ENCODE peak calls at places on chromosomes 11 and 22, in six cellular contexts. L is stomach, N is GM23338, Z is hepatocyte, T is IMR-90, Q is fibroblast of the aortic adventitia. O is an unnamed sample.

GRCh38 chr22:17085277-17086091 is 684 bp downstream of the IL17RA start:
- DNase-seq in Q (peak; percentile 4), Z (peak; percentile 56), T (no peak), N (peak; percentile 46), L (peak; percentile 47), O (no peak)

GRCh38 chr11:110433393-110434333 is 3.9 kb downstream of the FDX1 start:
- DNase-seq in Z (no peak), L (no peak), Q (peak; percentile 64), T (peak; percentile 42), N (peak; percentile 48), O (peak; percentile 57)

GRCh38 chr11:69842746-69843528 is 23.7 kb upstream of the FGF3 start:
- DNase-seq in Z (no peak), T (no peak), Q (no peak), N (peak; percentile 50), L (no peak), O (no peak)

GRCh38 chr22:17907731-17908051 is 116.7 kb downstream of the MICAL3 start:
- DNase-seq in N (no peak), Z (no peak), T (no peak), L (no peak), Q (no peak), O (no peak)

GRCh38 chr22:37259540-37260029 is 15.5 kb upstream of the RAC2 start:
- DNase-seq in L (no peak), Q (peak; percentile 75), N (peak; percentile 81), T (peak; percentile 61), Z (peak; percentile 75), O (peak; percentile 65)

GRCh38 chr11:127224276-127224675 is 223.7 kb upstream of the KIRREL3 start:
- DNase-seq in L (no peak), N (no peak), Z (no peak), T (no peak), Q (no peak), O (no peak)

GRCh38 chr11:69008774-69009440 is 4.1 kb downstream of the MRGPRF start:
- DNase-seq in L (peak; percentile 79), Q (peak; percentile 97), T (peak; percentile 99), N (no peak), Z (peak; percentile 95), O (peak; percentile 94)

GRCh38 chr11:94424662-94425061 is 23.4 kb upstream of the GPR83 start:
- DNase-seq in Q (peak; percentile 23), N (no peak), T (peak; percentile 41), L (no peak), Z (no peak), O (peak; percentile 45)

GRCh38 chr11:120413480-120413879 is 77.3 kb downstream of the ARHGEF12 start:
- DNase-seq in N (no peak), L (no peak), T (peak; percentile 85), Q (peak; percentile 80), Z (no peak), O (peak; percentile 61)

GRCh38 chr11:108025387-108026080 is 16.8 kb downstream of the CUL5 start:
- DNase-seq in N (peak; percentile 52), Q (no peak), T (peak; percentile 52), Z (no peak), L (no peak), O (no peak)

GRCh38 chr11:100857236-100858005 is 170.3 kb downstream of the ARHGAP42 start:
- DNase-seq in Q (peak; percentile 12), N (peak; percentile 60), T (peak; percentile 24), L (no peak), Z (no peak), O (no peak)

GRCh38 chr11:70400643-70401042 is 2.3 kb downstream of the CTTN start:
- DNase-seq in T (no peak), N (peak; percentile 63), Z (no peak), Q (no peak), L (no peak), O (no peak)

GRCh38 chr22:37485006-37485713 is 1.0 kb downstream of the MFNG start:
- DNase-seq in L (no peak), T (no peak), Z (no peak), Q (no peak), N (no peak), O (no peak)

GRCh38 chr11:60972182-60973030 is 926 bp downstream of the CD6 start:
- DNase-seq in Z (no peak), L (no peak), N (no peak), T (no peak), Q (no peak), O (no peak)

GRCh38 chr11:118605116-118605867 is 2.1 kb upstream of the PHLDB1 start:
- DNase-seq in N (peak; percentile 67), L (peak; percentile 45), T (peak; percentile 94), Q (peak; percentile 97), Z (peak; percentile 86), O (peak; percentile 97)

GRCh38 chr11:34274712-34275398 is 83.0 kb downstream of the ABTB2 start:
- DNase-seq in T (peak; percentile 98), Q (peak; percentile 100), L (peak; percentile 87), Z (peak; percentile 91), N (no peak), O (peak; percentile 98)

GRCh38 chr11:122246885-122247284 is 130.9 kb upstream of the BLID start:
- DNase-seq in Z (no peak), N (no peak), Q (no peak), T (peak; percentile 24), L (no peak), O (no peak)

GRCh38 chr11:1765871-1766718 is 2.4 kb upstream of the CTSD start:
- DNase-seq in T (no peak), Z (no peak), N (peak; percentile 78), L (no peak), Q (no peak), O (no peak)

GRCh38 chr11:100625041-100625440 is 62.0 kb upstream of the ARHGAP42 start:
- DNase-seq in N (no peak), Q (no peak), L (no peak), Z (no peak), T (no peak), O (peak; percentile 8)

GRCh38 chr11:129804012-129804411 is 11.6 kb upstream of the TMEM45B start:
- DNase-seq in L (no peak), Z (no peak), N (no peak), T (no peak), Q (no peak), O (no peak)

GRCh38 chr22:30877662-30878515 is 90.7 kb downstream of the MORC2 start:
- DNase-seq in T (no peak), L (no peak), Q (no peak), Z (no peak), N (no peak), O (no peak)

GRCh38 chr22:44802956-44803355 is 50.6 kb downstream of the ARHGAP8 start:
- DNase-seq in T (no peak), Q (no peak), L (no peak), Z (no peak), N (no peak), O (no peak)

GRCh38 chr11:104343578-104343977 is 179.6 kb upstream of the PDGFD start:
- DNase-seq in N (peak; percentile 64), Z (peak; percentile 18), L (no peak), T (peak; percentile 7), Q (no peak), O (peak; percentile 21)

GRCh38 chr11:71383461-71383860 is 64.7 kb downstream of the DHCR7 start:
- DNase-seq in L (no peak), N (no peak), Q (no peak), T (no peak), Z (no peak), O (no peak)

GRCh38 chr11:5992604-5993251 is 5.9 kb upstream of the OR52L1 start:
- DNase-seq in N (peak; percentile 65), Q (peak; percentile 29), T (peak; percentile 7), L (no peak), Z (peak; percentile 37), O (peak; percentile 23)

GRCh38 chr11:67504023-67504949 is 877 bp downstream of the PITPNM1 start:
- DNase-seq in N (peak; percentile 42), T (no peak), Z (peak; percentile 71), L (no peak), Q (no peak), O (peak; percentile 58)

GRCh38 chr11:88402192-88402715 is 64.7 kb upstream of the CTSC start:
- DNase-seq in Z (no peak), L (no peak), N (no peak), Q (peak; percentile 80), T (peak; percentile 90), O (peak; percentile 95)

GRCh38 chr11:35792148-35792845 is 129.7 kb downstream of the TRIM44 start:
- DNase-seq in Z (no peak), L (peak; percentile 30), T (no peak), Q (peak; percentile 28), N (no peak), O (no peak)

GRCh38 chr22:38872831-38873248 is 824 bp upstream of the CBX6 start:
- DNase-seq in Z (peak; percentile 71), T (peak; percentile 32), Q (peak; percentile 50), N (peak; percentile 75), L (peak; percentile 51), O (peak; percentile 59)

DNA sequence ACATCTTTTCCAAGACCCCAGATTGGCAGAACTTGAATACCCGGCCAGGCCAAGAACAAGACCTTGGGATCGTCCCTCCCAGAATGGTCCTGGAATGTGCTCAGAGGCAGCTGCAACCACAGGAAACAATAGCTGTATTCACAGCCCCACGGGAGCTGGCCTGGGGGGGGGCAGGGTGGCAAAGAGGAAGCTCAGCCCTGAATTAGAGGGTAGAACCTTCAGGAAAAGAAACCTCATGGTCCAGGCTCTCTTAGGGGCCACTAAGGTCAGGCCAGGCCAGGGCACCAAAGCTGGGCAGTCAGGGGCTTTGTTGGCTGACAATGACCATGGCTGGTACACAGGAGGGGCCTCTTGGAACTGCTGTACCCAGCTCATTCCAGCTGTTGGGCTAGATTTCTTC is 17.3 kb downstream of the RPL27A start:
- DNase-seq in L (no peak), Q (peak; percentile 63), Z (no peak), N (peak; percentile 69), T (peak; percentile 55), O (peak; percentile 77)
- H3K4me3 ChIP-seq in L (no peak overlapping the region), Q (no peak overlapping the region), Z (no peak overlapping the region), N (peak overlapping the region; percentile 29), T (no peak overlapping the region), O (no peak overlapping the region)

GRCh38 chr22:25555506-25556060 is 8.9 kb upstream of the GRK3 start:
- DNase-seq in T (no peak), L (no peak), N (no peak), Z (no peak), Q (no peak), O (no peak)
- TF ChIP-seq CTCF in T (no peak), L (no peak), N (no peak), Z (no peak), Q (no peak), O (no peak)

DNA sequence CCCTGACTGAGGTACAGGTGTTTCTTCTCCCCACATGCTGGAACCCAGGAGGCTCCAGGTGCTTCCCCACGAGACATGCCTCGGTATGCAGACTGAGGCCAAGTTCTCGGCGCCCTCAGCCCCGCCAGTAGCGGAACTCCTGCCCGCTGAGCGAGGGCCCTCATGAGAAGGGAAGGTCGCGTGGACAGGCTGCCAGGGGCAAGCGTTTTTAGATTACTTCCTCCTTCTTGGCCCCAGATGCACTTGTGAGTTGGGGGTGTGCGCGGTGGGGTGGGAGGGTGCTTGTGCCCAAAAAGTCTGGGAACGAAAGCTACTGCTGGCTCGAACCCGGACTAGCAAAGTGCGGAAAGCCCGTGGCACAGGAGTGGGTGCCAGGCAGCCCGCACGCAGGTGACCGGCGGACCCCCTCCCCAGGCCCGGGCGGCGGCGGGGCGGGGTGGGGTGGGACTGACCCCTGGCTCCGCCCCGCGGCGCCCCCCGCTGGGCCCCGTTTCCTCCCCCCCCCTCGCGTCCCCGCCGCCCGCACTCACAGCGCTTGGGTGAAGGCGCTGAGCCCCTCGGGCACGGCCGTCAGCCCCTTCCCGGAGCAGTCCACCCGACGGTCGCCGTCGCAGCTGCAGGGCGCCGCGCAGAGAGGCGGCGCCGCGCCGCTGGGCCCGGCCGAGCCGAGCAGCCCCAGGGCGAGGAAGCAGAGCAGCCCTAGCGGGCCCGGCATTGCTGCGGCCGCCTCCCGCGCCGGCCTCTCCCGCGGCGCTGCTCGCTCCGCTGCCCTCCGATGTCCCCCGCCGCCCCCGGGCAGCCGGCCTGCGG is 797 bp downstream of the LGR4 start:
- DNase-seq in L (peak; percentile 49), Q (no peak), Z (peak; percentile 71), T (no peak), N (peak; percentile 58), O (no peak)
- H3K4me3 ChIP-seq in L (peak overlapping the region; percentile 92), Q (peak overlapping the region; percentile 81), Z (peak overlapping the region; percentile 84), T (peak overlapping the region; percentile 53), N (peak overlapping the region; percentile 97), O (peak overlapping the region; percentile 77)

GRCh38 chr22:42990131-42990838 is 24.7 kb downstream of the PACSIN2 start:
- DNase-seq in Q (peak; percentile 90), L (no peak), N (peak; percentile 51), T (peak; percentile 89), Z (peak; percentile 72), O (peak; percentile 90)
- TF ChIP-seq CTCF in Q (peak; percentile 66), L (no peak), N (peak; percentile 42), T (peak; percentile 59), Z (peak; percentile 44), O (peak; percentile 53)